ENCODE peak calls at places on chromosome 11, in eight cellular contexts. T is heart right ventricle, P is mucosa of descending colon, F is left ventricle myocardium inferior, R is bronchial epithelial cell, V is cardiac fibroblast, D is Calu3, Q is sigmoid colon. S is an unnamed sample.

GRCh38 chr11:50187220-50187619 is 154.5 kb downstream of the OR4C45 start:
- DNase-seq in T (no peak), P (no peak), F (no peak), R (no peak), V (peak; percentile 2), D (no peak), Q (no peak), S (no peak)

GRCh38 chr11:25838918-25839611 is 492.9 kb upstream of the ANO3 start:
- DNase-seq in T (no peak), P (no peak), F (no peak), R (peak; percentile 8), V (no peak), D (no peak), Q (no peak), S (no peak)

GRCh38 chr11:119709638-119710346 is 19.2 kb downstream of the NECTIN1 start:
- DNase-seq in T (no peak), P (no peak), F (no peak), R (no peak), V (peak; percentile 48), D (no peak), Q (no peak), S (no peak)

GRCh38 chr11:102079625-102080024 is 30.6 kb upstream of the YAP1 start:
- DNase-seq in T (no peak), P (no peak), F (no peak), R (peak; percentile 75), V (no peak), D (no peak), Q (no peak), S (no peak)

GRCh38 chr11:115618428-115618827 is 114.2 kb upstream of the CADM1 start:
- DNase-seq in T (no peak), P (no peak), F (no peak), R (peak; percentile 73), V (no peak), D (no peak), Q (no peak), S (no peak)

GRCh38 chr11:109077340-109077927 is 344.6 kb upstream of the C11orf87 start:
- DNase-seq in T (no peak), P (no peak), F (no peak), R (no peak), V (no peak), D (no peak), Q (no peak), S (no peak)

GRCh38 chr11:43985386-43985752 is 42.9 kb downstream of the C11orf96 start:
- DNase-seq in T (no peak), P (no peak), F (no peak), R (no peak), V (no peak), D (no peak), Q (no peak), S (no peak)

GRCh38 chr11:80816966-80817365 is 1376.1 kb upstream of the TENM4 start:
- DNase-seq in T (no peak), P (no peak), F (no peak), R (no peak), V (no peak), D (no peak), Q (no peak), S (no peak)

GRCh38 chr11:92550411-92550810 is 325.8 kb downstream of the FAT3 start:
- DNase-seq in T (no peak), P (no peak), F (no peak), R (no peak), V (no peak), D (no peak), Q (no peak), S (no peak)

GRCh38 chr11:15170170-15170569 is 55.4 kb downstream of the INSC start:
- DNase-seq in T (no peak), P (no peak), F (no peak), R (peak; percentile 49), V (peak; percentile 23), D (no peak), Q (no peak), S (no peak)

GRCh38 chr11:31796523-31797226 is 14.4 kb downstream of the PAX6 start:
- DNase-seq in T (no peak), P (no peak), F (no peak), R (no peak), V (no peak), D (no peak), Q (no peak), S (no peak)

GRCh38 chr11:31797227-31798056 is 13.7 kb downstream of the PAX6 start:
- DNase-seq in T (no peak), P (no peak), F (no peak), R (no peak), V (no peak), D (no peak), Q (no peak), S (no peak)

GRCh38 chr11:31799794-31800397 is 11.2 kb downstream of the PAX6 start:
- DNase-seq in T (no peak), P (no peak), F (no peak), R (no peak), V (no peak), D (no peak), Q (no peak), S (no peak)

GRCh38 chr11:31799036-31799793 is 11.9 kb downstream of the PAX6 start:
- DNase-seq in T (no peak), P (no peak), F (no peak), R (no peak), V (no peak), D (no peak), Q (no peak), S (no peak)

DNA sequence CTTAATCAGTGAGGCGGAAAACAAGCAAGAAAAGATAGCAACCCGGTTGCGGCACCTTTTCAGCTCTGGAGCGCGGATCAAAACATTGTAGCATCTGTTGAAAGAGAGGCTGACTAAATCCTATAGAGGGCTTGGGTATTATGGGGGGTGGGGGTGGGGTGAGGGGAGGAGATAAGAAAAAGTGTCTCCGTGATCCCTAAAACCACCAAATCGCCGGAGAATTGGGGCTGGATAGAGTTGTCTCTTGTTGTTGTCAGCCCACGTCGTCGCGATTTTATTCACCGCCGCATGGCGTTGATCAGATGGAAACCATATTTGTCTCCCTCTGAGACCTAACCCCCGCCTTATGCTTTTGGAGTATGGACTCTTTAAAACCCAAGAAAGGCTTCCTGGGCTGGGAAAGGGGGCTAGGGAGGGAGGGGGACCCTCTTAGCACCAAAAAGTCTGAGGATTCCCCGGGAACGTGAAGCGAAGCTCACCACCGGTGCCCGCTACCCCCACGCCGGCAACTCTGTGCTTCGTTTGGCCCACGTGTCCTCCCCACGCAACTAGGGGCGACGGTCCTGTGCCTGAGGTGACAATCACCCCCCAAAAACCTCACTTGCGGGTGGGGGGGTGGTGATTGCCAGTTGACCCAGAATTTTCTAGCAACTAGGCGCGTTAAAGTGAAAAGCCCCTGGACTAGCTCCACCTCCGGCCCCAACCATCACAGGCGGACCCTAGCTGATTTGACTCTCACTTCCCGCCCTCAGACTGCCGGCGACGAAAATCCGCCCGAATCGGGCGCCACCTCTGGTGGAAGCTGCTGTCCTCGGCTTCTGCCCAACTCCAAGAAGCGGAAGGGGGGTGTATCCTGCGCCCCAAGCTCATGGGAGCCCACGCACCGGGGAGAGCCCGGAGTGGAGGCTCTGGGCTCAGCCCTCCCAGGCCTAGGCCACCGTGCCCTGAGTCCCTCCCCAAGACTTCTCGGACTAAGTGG is 12.8 kb downstream of the PAX6 start:
- DNase-seq in T (no peak), P (no peak), F (no peak), R (no peak), V (no peak), D (no peak), Q (no peak), S (no peak)
- TF ChIP-seq CTCF in T (no peak), P (no peak), F (no peak), R (peak; percentile 15), V (peak; percentile 22), D (no peak), Q (no peak), S (peak; percentile 29)

GRCh38 chr11:63508009-63508408 is 2.1 kb downstream of the LGALS12 start:
- DNase-seq in T (peak; percentile 30), P (no peak), F (peak; percentile 49), R (no peak), V (peak; percentile 12), D (peak; percentile 72), Q (no peak), S (no peak)
- TF ChIP-seq CTCF in T (peak; percentile 24), P (no peak), F (peak; percentile 59), R (peak; percentile 24), V (no peak), D (peak; percentile 14), Q (no peak), S (peak; percentile 27)

GRCh38 chr11:123407124-123407995 is 22.7 kb upstream of the GRAMD1B start:
- DNase-seq in T (no peak), P (peak; percentile 63), F (peak; percentile 43), R (peak; percentile 75), V (peak; percentile 85), D (peak; percentile 59), Q (no peak), S (peak; percentile 47)
- TF ChIP-seq CTCF in T (peak; percentile 58), P (peak; percentile 42), F (peak; percentile 72), R (peak; percentile 81), V (peak; percentile 77), D (no peak), Q (peak; percentile 37), S (peak; percentile 78)

GRCh38 chr11:94762208-94762607 is 5.9 kb upstream of the AMOTL1 start:
- DNase-seq in T (no peak), P (no peak), F (no peak), R (no peak), V (no peak), D (peak; percentile 49), Q (no peak), S (no peak)
- TF ChIP-seq CTCF in T (peak; percentile 40), P (no peak), F (peak; percentile 56), R (peak; percentile 38), V (peak; percentile 35), D (peak; percentile 26), Q (no peak), S (peak; percentile 32)

GRCh38 chr11:72160319-72160718 is 24.8 kb downstream of the FOLR3 start:
- DNase-seq in T (no peak), P (no peak), F (no peak), R (no peak), V (no peak), D (no peak), Q (no peak), S (no peak)

GRCh38 chr11:72162891-72163492 is 27.5 kb downstream of the FOLR3 start:
- DNase-seq in T (no peak), P (no peak), F (no peak), R (no peak), V (no peak), D (no peak), Q (no peak), S (no peak)
- TF ChIP-seq CTCF in T (no peak), P (no peak), F (no peak), R (no peak), V (no peak), D (no peak), Q (no peak), S (no peak)